ENCODE peak calls at places on chromosomes 2 and 18, in ten cellular contexts. B is fibroblast of lung; X is CD8-positive, alpha-beta T cell; V is IMR-90; R is left ventricle myocardium inferior; J is heart right ventricle; H is heart left ventricle; D is astrocyte; Z is lung; W is CD8-positive, alpha-beta memory T cell. E is an unnamed sample. For H3K9me3 and H3K36me3, the result is how much of the 10 kb centered on the place peaks cover.

GRCh38 chr18:5058768-5059539 is 138.1 kb downstream of the AKAIN1 start:
- DNase-seq in B (no peak), X (peak), V (no peak), R (peak), J (peak), H (peak), D (no peak), Z (no peak), W (peak), E (no peak)

GRCh38 chr2:173448938-173449471 is 94.3 kb downstream of the CDCA7 start:
- DNase-seq in B (peak), X (peak), V (peak), R (peak), J (peak), H (peak), D (peak), Z (peak), W (peak), E (peak)

GRCh38 chr2:203592470-203592869 is 57.4 kb upstream of the RAPH1 start:
- DNase-seq in B (no peak), X (no peak), V (no peak), R (no peak), J (no peak), H (no peak), D (no peak), Z (no peak), W (no peak), E (no peak)

GRCh38 chr2:68901199-68901515 is 30.0 kb upstream of the BMP10 start:
- DNase-seq in B (peak), X (no peak), V (peak), R (no peak), J (no peak), H (no peak), D (no peak), Z (no peak), W (no peak), E (no peak)

GRCh38 chr2:219636144-219636915 is 8.9 kb downstream of the SLC4A3 start:
- DNase-seq in B (no peak), X (no peak), V (no peak), R (no peak), J (no peak), H (peak), D (no peak), Z (no peak), W (no peak), E (no peak)

GRCh38 chr2:205879362-205879761 is 197.1 kb downstream of the NRP2 start:
- DNase-seq in B (no peak), X (no peak), V (no peak), R (no peak), J (no peak), H (no peak), D (no peak), Z (no peak), W (no peak), E (no peak)

GRCh38 chr2:6911721-6912120 is 5.5 kb upstream of the RNF144A start:
- DNase-seq in B (no peak), X (no peak), V (no peak), R (no peak), J (no peak), H (no peak), D (no peak), Z (no peak), W (no peak), E (no peak)

GRCh38 chr18:10442551-10442971 is 11.9 kb upstream of the APCDD1 start:
- DNase-seq in B (peak), X (no peak), V (no peak), R (no peak), J (no peak), H (no peak), D (no peak), Z (no peak), W (no peak), E (no peak)

GRCh38 chr2:207768891-207769596 is 662 bp downstream of the FZD5 start:
- DNase-seq in B (peak), X (peak), V (no peak), R (no peak), J (no peak), H (no peak), D (no peak), Z (peak), W (no peak), E (peak)

GRCh38 chr2:66240284-66240683 is 194.6 kb upstream of the MEIS1 start:
- DNase-seq in B (peak), X (no peak), V (no peak), R (no peak), J (no peak), H (no peak), D (no peak), Z (no peak), W (no peak), E (no peak)

GRCh38 chr2:163647300-163647699 is 88.5 kb downstream of the FIGN start:
- DNase-seq in B (no peak), X (no peak), V (no peak), R (no peak), J (no peak), H (no peak), D (no peak), Z (no peak), W (no peak), E (no peak)

GRCh38 chr2:95208101-95208500 is 780 bp downstream of the ZNF892 start:
- DNase-seq in B (peak), X (no peak), V (peak), R (no peak), J (no peak), H (no peak), D (peak), Z (no peak), W (no peak), E (no peak)

GRCh38 chr2:200223385-200223784 is 83.1 kb upstream of the SPATS2L start:
- DNase-seq in B (peak), X (no peak), V (peak), R (no peak), J (no peak), H (no peak), D (peak), Z (no peak), W (no peak), E (no peak)

GRCh38 chr2:10792001-10792400 is 20.6 kb downstream of the PDIA6 start:
- DNase-seq in B (no peak), X (no peak), V (no peak), R (no peak), J (no peak), H (no peak), D (no peak), Z (no peak), W (no peak), E (no peak)

DNA sequence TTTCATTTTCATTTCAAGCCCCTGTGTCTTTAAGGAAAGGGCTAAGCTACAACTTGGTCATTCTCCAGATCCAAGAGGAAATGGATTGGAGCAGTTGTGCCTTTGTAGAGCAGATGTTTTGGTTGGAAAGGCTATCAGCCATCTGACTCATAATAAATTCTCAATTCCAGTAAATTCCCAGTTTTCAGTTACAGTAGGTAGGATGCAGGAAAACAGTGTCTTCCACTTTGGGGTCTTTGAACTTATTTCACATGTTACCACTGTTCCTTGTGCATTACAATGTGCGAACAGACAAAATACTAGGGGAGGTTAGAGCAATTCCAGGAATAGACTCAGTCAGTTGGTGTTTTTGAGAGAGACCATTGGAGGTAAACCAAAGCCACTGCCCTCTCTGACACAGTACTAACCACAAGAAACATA is 211.9 kb downstream of the BABAM2 start:
- DNase-seq in B (peak), X (no peak), V (peak), R (no peak), J (peak), H (no peak), D (peak), Z (no peak), W (no peak), E (peak)
- H3K4me3 ChIP-seq in B (no peak), X (no peak), V (no peak), R (peak), J (no peak), H (peak), D (peak), Z (no peak), W (no peak), E (peak)

DNA sequence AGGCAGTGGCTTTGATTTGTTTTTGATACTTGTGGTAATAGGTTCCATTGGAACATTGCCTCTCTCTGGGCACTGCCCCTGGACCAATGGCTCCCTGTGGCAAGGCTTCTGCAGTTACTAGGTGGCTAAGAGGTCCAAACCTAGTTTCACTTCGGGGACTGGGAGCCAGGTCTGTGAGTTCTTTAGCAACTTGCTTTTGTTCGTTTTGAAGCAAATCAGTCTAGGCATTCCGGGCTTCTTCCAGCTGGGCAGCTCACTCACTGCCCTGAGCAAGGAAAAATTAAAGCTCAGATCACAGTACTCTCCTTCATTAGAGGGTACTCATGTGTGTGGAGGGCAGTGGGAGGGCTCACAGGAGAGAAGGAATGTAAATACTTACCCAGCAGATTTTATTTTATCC is 80.2 kb downstream of the SPP2 start:
- DNase-seq in B (no peak), X (no peak), V (no peak), R (no peak), J (no peak), H (no peak), D (no peak), Z (no peak), W (no peak), E (no peak)
- H3K9me3 ChIP-seq in B (under half), X (under half), V (under half), R (under half), J (under half), H (under half), D (under half), Z (under half), W (under half), E (under half)

GRCh38 chr2:101884423-101884822 is 107.3 kb upstream of the IL1R2 start:
- DNase-seq in B (no peak), X (no peak), V (no peak), R (no peak), J (no peak), H (no peak), D (no peak), Z (no peak), W (no peak), E (no peak)
- H3K36me3 ChIP-seq in B (under half), X (under half), V (under half), R (half or more), J (half or more), H (under half), D (half or more), Z (under half), W (under half), E (under half)

DNA sequence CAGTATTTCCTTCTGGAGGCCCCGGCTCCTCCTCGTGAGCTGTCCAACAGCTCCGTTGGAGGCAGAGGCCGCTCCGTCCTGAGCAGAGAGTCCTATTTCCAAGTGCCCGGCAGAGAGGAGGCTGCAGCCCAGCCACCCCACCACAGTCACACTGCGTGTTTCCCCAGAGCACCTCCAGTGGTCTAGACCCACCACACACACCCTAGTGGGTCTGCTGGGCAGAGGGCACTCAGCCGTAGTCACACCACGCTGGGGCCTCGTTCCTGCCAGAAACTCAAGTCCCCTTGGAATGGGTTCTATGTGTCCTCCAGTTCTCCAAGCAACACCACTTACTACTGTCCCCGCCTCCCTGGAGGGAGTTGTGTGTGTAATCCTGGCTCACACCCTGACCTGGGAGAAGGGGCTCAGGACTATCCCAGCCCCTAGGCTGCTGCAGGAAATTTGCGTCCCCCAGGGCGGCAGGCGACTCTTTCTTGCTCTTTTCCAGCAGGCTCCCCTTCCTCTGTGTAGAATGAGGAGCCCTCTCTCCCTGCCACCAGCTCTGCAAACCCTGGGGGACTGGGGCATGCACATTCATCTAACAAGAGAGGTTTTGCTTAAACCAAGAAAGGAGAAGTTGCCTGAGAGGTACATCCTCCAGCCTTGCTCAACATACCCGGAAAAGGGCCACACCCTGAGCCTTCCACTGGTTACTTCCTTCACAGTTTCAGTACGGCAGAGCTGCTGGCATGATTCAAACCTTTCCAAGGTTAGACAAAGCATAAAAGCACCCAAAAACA is 114.1 kb downstream of the NDUFA10 start:
- DNase-seq in B (no peak), X (no peak), V (no peak), R (peak), J (no peak), H (peak), D (no peak), Z (peak), W (no peak), E (no peak)
- H3K4me3 ChIP-seq in B (no peak), X (no peak), V (no peak), R (no peak), J (no peak), H (no peak), D (no peak), Z (no peak), W (no peak), E (no peak)